ENCODE peak calls at places on chromosome 19, in nine cellular contexts. W is astrocyte, G is kidney epithelial cell, I is endothelial cell, Z is lower leg skin, Y is lower lobe of right lung, X is BJ, Q is adrenal gland, T is astrocyte of the spinal cord. C is an unnamed sample.

GRCh38 chr19:46731007-46731501 is 14.1 kb upstream of the PRKD2 start:
- DNase-seq in W (peak), G (peak), I (no peak), Z (no peak), Y (peak), X (peak), Q (peak), T (peak), C (no peak)

GRCh38 chr19:10135551-10136334 is 16.0 kb upstream of the EIF3G start:
- DNase-seq in W (no peak), G (no peak), I (no peak), Z (no peak), Y (peak), X (no peak), Q (no peak), T (no peak), C (no peak)

GRCh38 chr19:16355293-16356043 is 30.8 kb downstream of the KLF2 start:
- DNase-seq in W (no peak), G (no peak), I (no peak), Z (no peak), Y (peak), X (no peak), Q (no peak), T (no peak), C (no peak)

GRCh38 chr19:13010992-13011652 is 15.8 kb downstream of the NFIX start:
- DNase-seq in W (no peak), G (no peak), I (no peak), Z (no peak), Y (no peak), X (no peak), Q (no peak), T (no peak), C (no peak)

GRCh38 chr19:18109363-18109730 is 11.8 kb downstream of the MAST3 start:
- DNase-seq in W (no peak), G (no peak), I (no peak), Z (no peak), Y (no peak), X (no peak), Q (no peak), T (no peak), C (no peak)

GRCh38 chr19:6236310-6237291 is 43.2 kb downstream of the MLLT1 start:
- DNase-seq in W (no peak), G (no peak), I (no peak), Z (peak), Y (peak), X (no peak), Q (peak), T (no peak), C (no peak)

GRCh38 chr19:5953680-5954213 is 24.2 kb downstream of the RANBP3 start:
- DNase-seq in W (peak), G (no peak), I (no peak), Z (no peak), Y (no peak), X (no peak), Q (peak), T (peak), C (no peak)

GRCh38 chr19:17244618-17245534 is 843 bp downstream of the NR2F6 start:
- DNase-seq in W (no peak), G (no peak), I (no peak), Z (no peak), Y (peak), X (no peak), Q (no peak), T (no peak), C (no peak)

GRCh38 chr19:13744179-13744578 is 20.1 kb upstream of the MRI1 start:
- DNase-seq in W (no peak), G (no peak), I (no peak), Z (no peak), Y (no peak), X (no peak), Q (no peak), T (no peak), C (no peak)

GRCh38 chr19:13846533-13847032 is 30.4 kb upstream of the NANOS3 start:
- DNase-seq in W (peak), G (peak), I (peak), Z (peak), Y (peak), X (peak), Q (peak), T (peak), C (peak)

GRCh38 chr19:40744554-40745401 is 5.5 kb downstream of the ACTMAP start:
- DNase-seq in W (no peak), G (no peak), I (peak), Z (no peak), Y (peak), X (no peak), Q (no peak), T (no peak), C (no peak)

GRCh38 chr19:5665781-5666513 is 14.4 kb downstream of the MICOS13 start:
- DNase-seq in W (peak), G (peak), I (no peak), Z (no peak), Y (peak), X (no peak), Q (no peak), T (peak), C (peak)

GRCh38 chr19:18718015-18718526 is 34.6 kb downstream of the CRTC1 start:
- DNase-seq in W (no peak), G (no peak), I (no peak), Z (no peak), Y (no peak), X (no peak), Q (no peak), T (no peak), C (no peak)

GRCh38 chr19:33350538-33351309 is 22.8 kb upstream of the CEBPG start:
- DNase-seq in W (peak), G (no peak), I (no peak), Z (peak), Y (no peak), X (no peak), Q (no peak), T (peak), C (no peak)

GRCh38 chr19:10654610-10655456 is 687 bp downstream of the ILF3 start:
- DNase-seq in W (no peak), G (no peak), I (peak), Z (peak), Y (peak), X (no peak), Q (peak), T (no peak), C (no peak)

GRCh38 chr19:11445141-11445540 is 9.7 kb downstream of the PRKCSH start:
- DNase-seq in W (no peak), G (no peak), I (no peak), Z (no peak), Y (no peak), X (no peak), Q (no peak), T (no peak), C (no peak)

GRCh38 chr19:53183146-53183545 is 10.0 kb downstream of the ZNF665 start:
- DNase-seq in W (peak), G (no peak), I (no peak), Z (no peak), Y (no peak), X (no peak), Q (no peak), T (peak), C (no peak)

DNA sequence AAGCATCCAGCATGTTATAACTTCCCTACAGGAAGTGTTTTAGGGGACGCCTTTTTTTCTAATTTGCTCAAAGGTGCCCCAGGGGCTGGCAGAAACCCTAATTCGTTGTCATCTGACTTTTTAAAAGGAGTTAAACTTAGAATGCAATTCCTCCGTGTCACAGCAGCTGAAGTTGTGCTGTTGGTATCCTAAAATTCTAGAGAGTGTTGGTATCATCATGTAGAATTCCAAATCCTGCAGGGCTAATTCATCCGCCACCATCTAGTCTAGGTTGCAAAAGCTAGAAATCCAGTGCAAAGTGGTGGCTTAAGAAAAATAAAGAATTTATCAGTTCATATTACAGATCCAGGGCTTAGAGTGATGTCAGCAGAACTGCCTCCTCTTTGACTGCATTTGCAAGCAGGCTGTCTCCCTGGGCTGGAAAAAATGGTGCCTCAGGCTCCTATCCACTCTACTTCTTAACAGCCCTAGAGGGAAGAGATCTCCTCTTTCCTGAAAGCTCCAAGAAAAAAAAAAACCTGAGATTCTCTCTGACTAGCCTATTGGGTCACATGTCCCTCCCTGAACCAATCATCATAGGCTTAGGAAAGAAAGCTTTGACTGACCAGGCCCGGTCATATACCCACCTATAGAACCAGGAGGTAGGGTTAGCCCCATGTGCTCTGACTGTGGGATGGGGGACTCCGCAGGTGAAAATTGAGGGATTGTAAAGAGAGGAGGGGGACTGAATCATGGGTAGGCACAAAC is 73.0 kb downstream of the MAP4K1 start:
- DNase-seq in W (no peak), G (peak), I (no peak), Z (no peak), Y (peak), X (no peak), Q (no peak), T (no peak), C (no peak)
- TF ChIP-seq CTCF in W (no peak), G (no peak), I (no peak), Z (no peak), Y (no peak), X (peak), Q (no peak), T (no peak), C (no peak)

DNA sequence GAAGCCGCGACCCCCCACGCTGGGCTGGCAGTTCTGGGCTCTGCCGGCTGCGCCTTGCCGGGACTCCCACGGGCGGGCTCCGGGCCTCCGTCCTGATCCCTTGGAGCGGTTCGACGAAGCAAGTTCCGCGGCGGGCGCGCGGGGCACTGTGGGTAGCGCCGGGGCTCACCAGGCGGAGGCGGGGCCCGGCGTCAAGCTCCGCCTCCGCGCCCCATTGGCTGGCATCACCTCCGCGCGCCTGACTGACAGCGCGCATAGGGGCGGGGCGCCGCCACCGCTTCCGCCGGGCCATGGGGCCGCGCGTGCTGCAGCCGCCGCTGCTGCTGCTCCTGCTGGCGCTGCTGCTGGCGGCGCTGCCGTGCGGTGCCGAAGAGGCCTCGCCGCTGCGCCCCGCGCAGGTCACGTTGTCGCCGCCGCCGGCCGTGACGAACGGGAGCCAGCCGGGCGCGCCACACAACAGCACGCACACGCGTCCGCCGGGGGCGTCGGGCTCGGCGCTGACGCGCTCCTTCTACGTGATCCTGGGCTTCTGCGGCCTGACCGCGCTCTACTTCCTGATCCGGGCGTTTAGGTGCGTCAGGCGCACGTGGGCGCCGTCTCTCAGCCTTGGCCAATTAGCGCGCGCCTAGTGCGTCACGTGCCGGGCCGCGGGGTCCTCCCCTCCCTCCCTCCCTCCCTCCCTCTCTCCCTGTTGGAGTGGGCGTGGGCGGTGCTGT is at the start of gene FAM174C:
- DNase-seq in W (peak), G (peak), I (peak), Z (peak), Y (peak), X (peak), Q (peak), T (peak), C (peak)
- TF ChIP-seq CTCF in W (no peak), G (no peak), I (no peak), Z (no peak), Y (no peak), X (no peak), Q (peak), T (no peak), C (no peak)

GRCh38 chr19:23762548-23762883 is 3.8 kb upstream of the ZNF681 start:
- DNase-seq in W (no peak), G (no peak), I (no peak), Z (no peak), Y (no peak), X (no peak), Q (no peak), T (no peak), C (no peak)

GRCh38 chr19:23762884-23763711 is 4.4 kb upstream of the ZNF681 start:
- DNase-seq in W (peak), G (peak), I (peak), Z (peak), Y (peak), X (no peak), Q (peak), T (peak), C (peak)

DNA sequence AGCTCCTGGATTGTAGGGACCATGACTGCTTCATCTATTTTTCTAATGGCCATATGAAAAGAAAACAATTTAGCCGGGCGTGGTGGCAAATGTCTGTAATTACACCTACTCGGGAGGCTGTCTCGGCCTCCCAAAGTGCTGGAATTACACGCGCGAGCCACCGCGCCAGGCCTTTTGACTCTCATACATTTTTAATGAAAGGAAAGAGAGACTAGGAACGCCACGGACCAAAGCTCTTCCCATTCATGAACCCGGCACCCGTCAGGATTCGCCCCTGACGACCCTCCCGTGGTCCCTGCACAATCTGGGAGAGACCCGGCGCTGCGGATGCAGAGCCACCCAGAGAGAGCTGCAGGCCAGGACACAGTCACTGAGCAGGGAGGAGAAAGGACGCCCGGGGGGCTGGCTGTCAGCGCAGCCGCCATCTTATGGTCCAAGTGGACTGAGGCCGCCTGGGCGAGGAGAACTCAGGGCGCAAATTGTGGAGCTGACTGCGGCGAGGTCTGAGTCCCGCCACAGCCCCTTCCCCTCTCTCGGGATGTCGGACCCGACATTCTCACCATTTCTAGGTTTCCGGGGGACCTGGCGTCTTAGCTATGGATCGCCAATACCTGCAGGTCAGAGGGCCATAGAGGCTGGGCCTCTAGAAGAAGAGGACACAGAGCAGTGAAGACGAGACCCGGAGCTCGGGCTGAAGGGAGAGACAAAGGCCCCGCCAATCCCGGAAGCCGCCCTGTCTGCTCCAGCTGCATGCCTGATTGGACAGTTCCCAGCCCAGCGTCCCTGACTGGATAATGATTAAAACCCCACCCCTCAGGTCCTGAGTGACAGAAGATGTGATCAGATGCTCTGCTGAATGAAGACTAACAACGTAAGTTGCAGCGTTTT is at the start of gene ZNF681:
- DNase-seq in W (peak), G (peak), I (peak), Z (peak), Y (peak), X (peak), Q (peak), T (peak), C (peak)
- TF ChIP-seq CTCF in W (peak), G (peak), I (peak), Z (no peak), Y (no peak), X (peak), Q (peak), T (no peak), C (peak)

GRCh38 chr19:50328257-50329145 is 676 bp downstream of the KCNC3 start:
- DNase-seq in W (no peak), G (no peak), I (no peak), Z (no peak), Y (peak), X (no peak), Q (no peak), T (no peak), C (no peak)
- TF ChIP-seq CTCF in W (no peak), G (no peak), I (no peak), Z (no peak), Y (no peak), X (no peak), Q (peak), T (peak), C (peak)

DNA sequence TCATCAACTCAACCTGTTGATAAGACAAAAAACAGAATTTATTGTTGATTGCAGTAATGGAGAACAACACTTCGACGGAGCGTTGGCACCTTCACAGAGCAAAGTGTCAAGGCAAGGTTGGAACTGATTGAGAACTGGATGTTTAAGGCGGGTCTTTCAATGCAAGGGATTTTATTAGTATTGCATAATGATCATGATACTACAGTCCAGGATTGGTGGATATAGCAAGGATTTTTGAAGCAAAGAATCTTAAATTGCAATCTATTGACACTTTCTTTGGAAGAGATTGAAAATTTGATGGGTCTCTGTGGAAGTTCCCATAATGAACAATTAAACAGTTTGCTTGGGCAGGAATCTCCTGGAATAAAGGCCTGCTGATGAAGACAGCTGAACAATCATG is 632 bp upstream of the ZNF235 start:
- DNase-seq in W (no peak), G (no peak), I (no peak), Z (no peak), Y (no peak), X (no peak), Q (no peak), T (no peak), C (no peak)
- TF ChIP-seq CTCF in W (no peak), G (no peak), I (no peak), Z (no peak), Y (no peak), X (no peak), Q (no peak), T (no peak), C (no peak)

GRCh38 chr19:38298841-38299680 is 5.0 kb upstream of the C19orf33 start:
- DNase-seq in W (no peak), G (peak), I (no peak), Z (no peak), Y (no peak), X (no peak), Q (no peak), T (peak), C (peak)
- TF ChIP-seq CTCF in W (no peak), G (no peak), I (no peak), Z (no peak), Y (no peak), X (no peak), Q (no peak), T (no peak), C (no peak)

GRCh38 chr19:670609-671075 is 5.5 kb upstream of the FSTL3 start:
- DNase-seq in W (no peak), G (no peak), I (no peak), Z (no peak), Y (no peak), X (no peak), Q (no peak), T (no peak), C (no peak)
- TF ChIP-seq CTCF in W (no peak), G (no peak), I (peak), Z (no peak), Y (no peak), X (no peak), Q (peak), T (no peak), C (peak)

GRCh38 chr19:4063369-4064072 is 3.2 kb downstream of the ZBTB7A start:
- DNase-seq in W (no peak), G (no peak), I (no peak), Z (no peak), Y (peak), X (no peak), Q (peak), T (no peak), C (no peak)
- TF ChIP-seq CTCF in W (no peak), G (peak), I (no peak), Z (no peak), Y (no peak), X (peak), Q (no peak), T (peak), C (peak)